ENCODE peak calls at places on chromosomes 5 and 9, in four cellular contexts. W is neural progenitor cell, B is heart right ventricle, E is psoas muscle. D is an unnamed sample.

GRCh38 chr5:177455036-177455660 is 8.5 kb downstream of the PRR7 start:
- DNase-seq in E (peak), B (peak), W (peak), D (peak)

GRCh38 chr9:4590430-4591122 is 71.5 kb upstream of the PLPP6 start:
- DNase-seq in W (no peak), B (no peak), E (no peak), D (no peak)

GRCh38 chr5:87132696-87133095 is 135.0 kb upstream of the RASA1 start:
- DNase-seq in B (no peak), W (no peak), E (no peak), D (no peak)

GRCh38 chr5:94870496-94871214 is 252.2 kb downstream of the SLF1 start:
- DNase-seq in E (no peak), B (no peak), W (peak), D (no peak)

GRCh38 chr5:937151-937924 is 44.7 kb downstream of the TRIP13 start:
- DNase-seq in W (no peak), E (no peak), B (no peak), D (no peak)

GRCh38 chr9:87792831-87793288 is 66.9 kb downstream of the CTSL start:
- DNase-seq in W (no peak), B (peak), E (peak), D (peak)

GRCh38 chr5:151098185-151098813 is 17.5 kb upstream of the TNIP1 start:
- DNase-seq in W (no peak), E (no peak), B (no peak), D (no peak)

GRCh38 chr9:114097613-114098020 is 1.5 kb downstream of the KIF12 start:
- DNase-seq in B (no peak), E (no peak), W (peak), D (no peak)

GRCh38 chr5:96067902-96068614 is 106.4 kb upstream of the ELL2 start:
- DNase-seq in E (no peak), B (no peak), W (no peak), D (no peak)

GRCh38 chr5:169744336-169744735 is 107.3 kb downstream of the DOCK2 start:
- DNase-seq in W (no peak), B (no peak), E (no peak), D (no peak)

GRCh38 chr5:129204525-129204924 is 110.0 kb downstream of the ISOC1 start:
- DNase-seq in B (no peak), W (no peak), E (no peak), D (no peak)

GRCh38 chr9:106286249-106286648 is 576.7 kb upstream of the ZNF462 start:
- DNase-seq in B (no peak), W (peak), E (no peak), D (no peak)

GRCh38 chr9:22790329-22790728 is 343.7 kb downstream of the DMRTA1 start:
- DNase-seq in W (no peak), E (no peak), B (no peak), D (no peak)

GRCh38 chr5:122697171-122697570 is 77.7 kb upstream of the SNX2 start:
- DNase-seq in B (no peak), E (no peak), W (no peak), D (no peak)

GRCh38 chr5:32785639-32786216 is 74.6 kb downstream of the NPR3 start:
- DNase-seq in W (no peak), B (no peak), E (no peak), D (no peak)

GRCh38 chr9:89655990-89656657 is 51.3 kb downstream of the GADD45G start:
- DNase-seq in W (no peak), E (peak), B (no peak), D (no peak)

GRCh38 chr5:157046041-157046440 is 12.9 kb downstream of the HAVCR1 start:
- DNase-seq in W (no peak), B (peak), E (no peak), D (no peak)

GRCh38 chr5:90898330-90899013 is 339.9 kb downstream of the ADGRV1 start:
- DNase-seq in W (no peak), B (no peak), E (no peak), D (no peak)

GRCh38 chr5:79503794-79504495 is 10.0 kb downstream of the HOMER1 start:
- DNase-seq in E (no peak), B (no peak), W (no peak), D (no peak)

GRCh38 chr5:65928860-65929259 is 2.5 kb downstream of the ERBIN start:
- DNase-seq in E (no peak), B (no peak), W (no peak), D (no peak)

GRCh38 chr5:108119123-108119522 is 262.8 kb downstream of the FBXL17 start:
- DNase-seq in W (no peak), B (no peak), E (no peak), D (no peak)

GRCh38 chr5:42349163-42349562 is 74.1 kb upstream of the GHR start:
- DNase-seq in E (no peak), B (no peak), W (no peak), D (no peak)
- TF ChIP-seq CTCF in E (no peak), B (no peak), W (no peak), D (no peak)

GRCh38 chr9:129620669-129621295 is at the start of gene C9orf50:
- DNase-seq in E (no peak), W (no peak), B (no peak), D (no peak)
- H3K27ac ChIP-seq in E (no peak), W (no peak), B (no peak), D (no peak)

DNA sequence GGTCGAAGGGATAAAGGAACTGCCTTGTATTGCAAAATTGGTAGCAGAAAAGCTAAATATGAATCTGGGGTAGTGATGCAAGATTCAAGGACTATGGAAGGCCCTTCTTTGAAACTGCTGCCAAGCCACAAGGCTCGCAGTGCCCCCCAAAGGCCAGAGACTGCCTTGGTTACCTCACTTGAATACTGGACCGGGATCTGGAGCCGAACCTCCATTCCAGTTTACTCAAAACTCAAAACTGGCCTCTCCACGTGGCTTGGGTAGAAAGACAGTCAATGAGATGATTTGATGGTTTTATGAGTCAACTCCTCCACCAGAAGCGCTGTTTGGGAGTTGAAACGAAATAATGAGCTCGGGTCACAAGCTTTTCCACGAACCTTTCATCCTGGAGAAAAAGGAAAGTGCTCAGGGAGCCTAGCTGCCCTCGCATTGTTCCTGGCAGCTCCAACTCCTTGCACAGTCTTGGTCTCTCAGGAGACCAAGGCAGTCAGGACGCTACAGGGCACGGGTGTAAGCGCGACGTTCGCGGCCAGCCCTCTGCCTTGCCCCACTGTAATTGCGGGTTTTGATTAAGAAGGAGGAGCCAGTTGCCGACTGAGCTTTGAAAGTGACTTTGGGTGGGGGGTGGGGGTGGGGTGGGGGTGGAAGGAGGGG is 2.8 kb downstream of the ST8SIA4 start:
- DNase-seq in W (peak), E (peak), B (peak), D (peak)
- TF ChIP-seq CTCF in W (peak), E (peak), B (peak), D (no peak)

GRCh38 chr5:93675458-93676450 is 65.6 kb downstream of the POU5F2 start:
- DNase-seq in B (no peak), W (no peak), E (no peak), D (no peak)
- H3K27ac ChIP-seq in B (no peak), W (no peak), E (no peak), D (no peak)

GRCh38 chr9:92180669-92181181 is 65.5 kb upstream of the SPTLC1 start:
- DNase-seq in W (no peak), E (no peak), B (no peak), D (no peak)
- TF ChIP-seq CTCF in W (no peak), E (no peak), B (no peak), D (no peak)

GRCh38 chr9:121651295-121652036 is at the start of gene DAB2IP:
- DNase-seq in W (peak), B (peak), E (peak), D (no peak)
- H3K27ac ChIP-seq in W (no peak), B (peak), E (peak), D (peak)

GRCh38 chr9:98192503-98193335 is at the start of gene CORO2A:
- DNase-seq in W (peak), E (peak), B (peak), D (peak)
- TF ChIP-seq CTCF in W (peak), E (no peak), B (peak), D (peak)

GRCh38 chr9:129344623-129345495 is 166.8 kb upstream of the IER5L start:
- DNase-seq in E (no peak), B (no peak), W (no peak), D (no peak)
- H3K27ac ChIP-seq in E (no peak), B (peak), W (no peak), D (peak)

GRCh38 chr9:34252670-34253459 is 74.0 kb downstream of the UBAP1 start:
- DNase-seq in B (peak), E (peak), W (peak), D (no peak)
- TF ChIP-seq CTCF in B (peak), E (peak), W (peak), D (peak)